ENCODE peak calls at places on chromosomes 13 and 19, in ten cellular contexts. One of them, this sample, is unnamed.

GRCh38 chr13:75263741-75264407 is 218.1 kb downstream of the TBC1D4 start:
- DNase-seq in NCI-H2029: no peak
- DNase-seq in naive B cell: no peak
- DNase-seq in lower leg skin: no peak
- DNase-seq in WTC11: no peak
- DNase-seq in SW 1271: no peak
- DNase-seq in HT1080: peak; percentile 29
- DNase-seq in adipocyte: peak; percentile 47
- DNase-seq in fibroblast of gingiva: peak; percentile 25
- DNase-seq in ACHN: no peak
- DNase-seq in this sample: no peak

GRCh38 chr19:3547301-3547731 is 8.3 kb downstream of the TEKTIP1 start:
- DNase-seq in WTC11: peak; percentile 41
- DNase-seq in ACHN: peak; percentile 26
- DNase-seq in SW 1271: no peak
- DNase-seq in lower leg skin: no peak
- DNase-seq in NCI-H2029: no peak
- DNase-seq in adipocyte: peak; percentile 33
- DNase-seq in fibroblast of gingiva: no peak
- DNase-seq in HT1080: no peak
- DNase-seq in naive B cell: peak; percentile 18
- DNase-seq in this sample: no peak

GRCh38 chr13:113095146-113096051 is 10.2 kb upstream of the F7 start:
- DNase-seq in lower leg skin: no peak
- DNase-seq in SW 1271: no peak
- DNase-seq in HT1080: no peak
- DNase-seq in NCI-H2029: no peak
- DNase-seq in adipocyte: no peak
- DNase-seq in naive B cell: no peak
- DNase-seq in WTC11: no peak
- DNase-seq in ACHN: no peak
- DNase-seq in fibroblast of gingiva: no peak
- DNase-seq in this sample: no peak

GRCh38 chr13:42819712-42820111 is 38.3 kb downstream of the FAM216B start:
- DNase-seq in adipocyte: no peak
- DNase-seq in HT1080: no peak
- DNase-seq in SW 1271: no peak
- DNase-seq in fibroblast of gingiva: no peak
- DNase-seq in lower leg skin: no peak
- DNase-seq in naive B cell: no peak
- DNase-seq in ACHN: no peak
- DNase-seq in WTC11: no peak
- DNase-seq in NCI-H2029: no peak
- DNase-seq in this sample: no peak

GRCh38 chr19:51479531-51480331 is 1.4 kb downstream of the CEACAM18 start:
- DNase-seq in fibroblast of gingiva: no peak
- DNase-seq in ACHN: no peak
- DNase-seq in naive B cell: no peak
- DNase-seq in SW 1271: no peak
- DNase-seq in WTC11: no peak
- DNase-seq in NCI-H2029: no peak
- DNase-seq in adipocyte: no peak
- DNase-seq in lower leg skin: no peak
- DNase-seq in HT1080: no peak
- DNase-seq in this sample: no peak

GRCh38 chr13:33228645-33229445 is 56.7 kb downstream of the STARD13 start:
- DNase-seq in WTC11: no peak
- DNase-seq in NCI-H2029: peak; percentile 10
- DNase-seq in ACHN: peak; percentile 48
- DNase-seq in naive B cell: peak; percentile 28
- DNase-seq in SW 1271: peak; percentile 4
- DNase-seq in lower leg skin: no peak
- DNase-seq in fibroblast of gingiva: peak; percentile 88
- DNase-seq in adipocyte: peak; percentile 82
- DNase-seq in HT1080: peak; percentile 46
- DNase-seq in this sample: no peak

GRCh38 chr19:15101479-15102082 is 5.6 kb upstream of the SYDE1 start:
- DNase-seq in SW 1271: no peak
- DNase-seq in fibroblast of gingiva: peak; percentile 21
- DNase-seq in adipocyte: peak; percentile 55
- DNase-seq in HT1080: peak; percentile 49
- DNase-seq in WTC11: peak; percentile 84
- DNase-seq in NCI-H2029: peak; percentile 11
- DNase-seq in naive B cell: no peak
- DNase-seq in ACHN: peak; percentile 41
- DNase-seq in lower leg skin: no peak
- DNase-seq in this sample: no peak

GRCh38 chr19:48878219-48879024 is 6.2 kb downstream of the PPP1R15A start:
- DNase-seq in SW 1271: no peak
- DNase-seq in lower leg skin: no peak
- DNase-seq in fibroblast of gingiva: no peak
- DNase-seq in naive B cell: no peak
- DNase-seq in adipocyte: peak; percentile 62
- DNase-seq in ACHN: no peak
- DNase-seq in NCI-H2029: no peak
- DNase-seq in WTC11: no peak
- DNase-seq in HT1080: no peak
- DNase-seq in this sample: no peak

GRCh38 chr19:41479757-41480191 is 36.8 kb downstream of the ERICH4 start:
- DNase-seq in WTC11: no peak
- DNase-seq in ACHN: no peak
- DNase-seq in naive B cell: no peak
- DNase-seq in adipocyte: no peak
- DNase-seq in lower leg skin: no peak
- DNase-seq in NCI-H2029: peak; percentile 12
- DNase-seq in fibroblast of gingiva: no peak
- DNase-seq in HT1080: peak; percentile 63
- DNase-seq in SW 1271: no peak
- DNase-seq in this sample: no peak

GRCh38 chr19:1057185-1057857 is 9.6 kb upstream of the ARHGAP45 start:
- DNase-seq in fibroblast of gingiva: peak; percentile 73
- DNase-seq in SW 1271: no peak
- DNase-seq in adipocyte: peak; percentile 78
- DNase-seq in HT1080: peak; percentile 43
- DNase-seq in naive B cell: peak; percentile 50
- DNase-seq in WTC11: no peak
- DNase-seq in lower leg skin: no peak
- DNase-seq in ACHN: peak; percentile 55
- DNase-seq in NCI-H2029: no peak
- DNase-seq in this sample: no peak

GRCh38 chr13:30752201-30752797 is 17.0 kb downstream of the ALOX5AP start:
- DNase-seq in adipocyte: peak; percentile 20
- DNase-seq in HT1080: no peak
- DNase-seq in fibroblast of gingiva: no peak
- DNase-seq in naive B cell: no peak
- DNase-seq in NCI-H2029: no peak
- DNase-seq in SW 1271: no peak
- DNase-seq in ACHN: no peak
- DNase-seq in lower leg skin: no peak
- DNase-seq in WTC11: no peak
- DNase-seq in this sample: no peak

GRCh38 chr19:50949792-50950320 is 3.0 kb downstream of the KLK5 start:
- DNase-seq in SW 1271: no peak
- DNase-seq in NCI-H2029: no peak
- DNase-seq in naive B cell: no peak
- DNase-seq in WTC11: peak; percentile 21
- DNase-seq in ACHN: no peak
- DNase-seq in lower leg skin: no peak
- DNase-seq in adipocyte: no peak
- DNase-seq in HT1080: no peak
- DNase-seq in fibroblast of gingiva: no peak
- DNase-seq in this sample: no peak

GRCh38 chr19:14519860-14520407 is 1.7 kb upstream of the DNAJB1 start:
- DNase-seq in fibroblast of gingiva: peak; percentile 48
- DNase-seq in WTC11: no peak
- DNase-seq in ACHN: peak; percentile 45
- DNase-seq in lower leg skin: no peak
- DNase-seq in NCI-H2029: no peak
- DNase-seq in HT1080: peak; percentile 100
- DNase-seq in adipocyte: no peak
- DNase-seq in SW 1271: peak; percentile 70
- DNase-seq in naive B cell: no peak
- DNase-seq in this sample: peak; percentile 93

GRCh38 chr19:32666084-32666483 is 8.9 kb downstream of the ANKRD27 start:
- DNase-seq in SW 1271: no peak
- DNase-seq in fibroblast of gingiva: no peak
- DNase-seq in naive B cell: no peak
- DNase-seq in lower leg skin: no peak
- DNase-seq in adipocyte: no peak
- DNase-seq in ACHN: no peak
- DNase-seq in WTC11: no peak
- DNase-seq in HT1080: no peak
- DNase-seq in NCI-H2029: no peak
- DNase-seq in this sample: no peak

GRCh38 chr19:5492813-5493409 is 37.7 kb downstream of the ZNRF4 start:
- DNase-seq in lower leg skin: no peak
- DNase-seq in fibroblast of gingiva: no peak
- DNase-seq in HT1080: no peak
- DNase-seq in naive B cell: no peak
- DNase-seq in SW 1271: no peak
- DNase-seq in WTC11: no peak
- DNase-seq in NCI-H2029: no peak
- DNase-seq in ACHN: no peak
- DNase-seq in adipocyte: peak; percentile 4
- DNase-seq in this sample: no peak

GRCh38 chr13:30806784-30807183 is 71.4 kb downstream of the ALOX5AP start:
- DNase-seq in NCI-H2029: no peak
- DNase-seq in WTC11: no peak
- DNase-seq in HT1080: peak; percentile 74
- DNase-seq in SW 1271: no peak
- DNase-seq in lower leg skin: no peak
- DNase-seq in ACHN: peak; percentile 35
- DNase-seq in adipocyte: peak; percentile 81
- DNase-seq in naive B cell: no peak
- DNase-seq in fibroblast of gingiva: peak; percentile 65
- DNase-seq in this sample: no peak

GRCh38 chr13:109494955-109495354 is 291.4 kb downstream of the IRS2 start:
- DNase-seq in WTC11: no peak
- DNase-seq in NCI-H2029: no peak
- DNase-seq in lower leg skin: no peak
- DNase-seq in ACHN: no peak
- DNase-seq in naive B cell: no peak
- DNase-seq in HT1080: peak; percentile 82
- DNase-seq in adipocyte: no peak
- DNase-seq in fibroblast of gingiva: peak; percentile 65
- DNase-seq in SW 1271: no peak
- DNase-seq in this sample: no peak

GRCh38 chr19:31408460-31409124 is 59.4 kb upstream of the TSHZ3 start:
- DNase-seq in ACHN: peak; percentile 4
- DNase-seq in adipocyte: peak; percentile 75
- DNase-seq in lower leg skin: no peak
- DNase-seq in fibroblast of gingiva: peak; percentile 51
- DNase-seq in SW 1271: peak; percentile 12
- DNase-seq in naive B cell: no peak
- DNase-seq in NCI-H2029: no peak
- DNase-seq in WTC11: no peak
- DNase-seq in HT1080: peak; percentile 93
- DNase-seq in this sample: peak; percentile 43

GRCh38 chr19:54684537-54684936 is 21.8 kb downstream of the LILRB4 start:
- DNase-seq in adipocyte: peak; percentile 8
- DNase-seq in ACHN: peak; percentile 57
- DNase-seq in lower leg skin: no peak
- DNase-seq in WTC11: peak; percentile 28
- DNase-seq in fibroblast of gingiva: no peak
- DNase-seq in HT1080: peak; percentile 49
- DNase-seq in SW 1271: no peak
- DNase-seq in NCI-H2029: peak; percentile 72
- DNase-seq in naive B cell: no peak
- DNase-seq in this sample: no peak

GRCh38 chr19:2230029-2230531 is 6.0 kb downstream of the PLEKHJ1 start:
- DNase-seq in fibroblast of gingiva: no peak
- DNase-seq in NCI-H2029: no peak
- DNase-seq in HT1080: no peak
- DNase-seq in lower leg skin: no peak
- DNase-seq in SW 1271: no peak
- DNase-seq in adipocyte: no peak
- DNase-seq in naive B cell: no peak
- DNase-seq in WTC11: no peak
- DNase-seq in ACHN: no peak
- DNase-seq in this sample: no peak

GRCh38 chr19:32673573-32673972 is 1.4 kb downstream of the ANKRD27 start:
- DNase-seq in naive B cell: no peak
- DNase-seq in HT1080: no peak
- DNase-seq in ACHN: no peak
- DNase-seq in SW 1271: no peak
- DNase-seq in NCI-H2029: no peak
- DNase-seq in lower leg skin: no peak
- DNase-seq in fibroblast of gingiva: no peak
- DNase-seq in adipocyte: no peak
- DNase-seq in WTC11: no peak
- DNase-seq in this sample: no peak

This sample was measured in epithelial cell of proximal tubule.